ENCODE peak calls at places on chromosomes 1 and 21, in ten cellular contexts. G is AG09309, B is stomach, Q is fibroblast of pulmonary artery, L is vagina, K is neural progenitor cell, O is uterus, I is Caco-2, Z is SK-N-MC, A is GM12865. R is an unnamed sample.

GRCh38 chr1:40794915-40795715 is 11.5 kb downstream of the KCNQ4 start:
- DNase-seq in I (no peak), G (no peak), B (no peak), O (no peak), K (no peak), Q (no peak), A (peak; percentile 52), L (no peak), Z (no peak), R (no peak)

GRCh38 chr1:33007190-33008050 is 29.3 kb downstream of the AK2 start:
- DNase-seq in L (no peak), Z (no peak), K (peak; percentile 44), B (peak; percentile 56), A (peak; percentile 41), G (peak; percentile 79), I (peak; percentile 53), Q (peak; percentile 92), O (peak; percentile 28), R (no peak)

GRCh38 chr1:19812875-19813650 is 2.0 kb downstream of the RNF186 start:
- DNase-seq in B (no peak), G (peak; percentile 32), Q (peak; percentile 13), I (no peak), L (no peak), O (peak; percentile 27), K (no peak), Z (no peak), A (no peak), R (peak; percentile 45)

GRCh38 chr1:234743866-234744581 is 134.0 kb upstream of the IRF2BP2 start:
- DNase-seq in Q (peak; percentile 68), K (peak; percentile 90), B (no peak), Z (no peak), A (no peak), O (peak; percentile 39), I (no peak), G (no peak), L (no peak), R (no peak)

GRCh38 chr1:7679873-7680790 is 91.0 kb upstream of the VAMP3 start:
- DNase-seq in Z (no peak), L (no peak), O (peak; percentile 53), G (no peak), A (peak; percentile 23), K (peak; percentile 67), I (peak; percentile 57), B (peak; percentile 45), Q (peak; percentile 27), R (peak; percentile 54)

GRCh38 chr1:37175666-37176215 is 141.4 kb upstream of the GRIK3 start:
- DNase-seq in B (no peak), K (no peak), O (no peak), A (no peak), Z (no peak), I (no peak), Q (no peak), G (no peak), L (no peak), R (no peak)

GRCh38 chr1:215488850-215489249 is 78.3 kb upstream of the KCTD3 start:
- DNase-seq in B (no peak), Q (no peak), L (no peak), I (no peak), Z (no peak), A (no peak), G (no peak), K (no peak), O (no peak), R (no peak)

GRCh38 chr1:225899044-225899925 is 10.3 kb upstream of the LEFTY1 start:
- DNase-seq in Q (no peak), L (no peak), O (no peak), I (no peak), B (no peak), K (peak; percentile 50), Z (no peak), A (no peak), G (no peak), R (no peak)

GRCh38 chr1:185681034-185681633 is 53.1 kb upstream of the HMCN1 start:
- DNase-seq in G (no peak), Q (peak; percentile 67), B (no peak), K (peak; percentile 69), I (peak; percentile 59), L (no peak), Z (no peak), O (no peak), A (peak; percentile 60), R (no peak)

GRCh38 chr1:35589516-35590427 is 16.7 kb downstream of the TFAP2E start:
- DNase-seq in L (peak; percentile 52), Z (no peak), G (no peak), K (no peak), I (no peak), Q (no peak), O (no peak), A (no peak), B (no peak), R (no peak)

GRCh38 chr1:173717238-173717637 is 2.5 kb downstream of the KLHL20 start:
- DNase-seq in A (no peak), O (no peak), L (no peak), G (no peak), Q (no peak), I (no peak), B (no peak), Z (no peak), K (no peak), R (no peak)

GRCh38 chr1:208093754-208094719 is 150.1 kb downstream of the PLXNA2 start:
- DNase-seq in G (no peak), O (peak; percentile 47), I (peak; percentile 77), K (peak; percentile 92), B (peak; percentile 66), L (no peak), Q (peak; percentile 79), Z (no peak), A (peak; percentile 62), R (peak; percentile 61)

GRCh38 chr1:28173151-28173979 is 3.1 kb downstream of the PTAFR start:
- DNase-seq in Q (peak; percentile 49), B (no peak), A (no peak), G (no peak), I (no peak), L (no peak), K (no peak), O (no peak), Z (no peak), R (no peak)

GRCh38 chr1:111955755-111956154 is 33.7 kb downstream of the KCND3 start:
- DNase-seq in A (no peak), B (no peak), Z (no peak), Q (peak; percentile 2), I (no peak), K (no peak), L (no peak), O (no peak), G (no peak), R (no peak)

GRCh38 chr1:155942578-155943141 is 1.2 kb downstream of the RXFP4 start:
- DNase-seq in A (no peak), B (no peak), K (no peak), O (no peak), Z (no peak), I (no peak), G (no peak), L (no peak), Q (no peak), R (no peak)
- H3K4me3 ChIP-seq in A (no peak overlapping the region), B (no peak overlapping the region), K (no peak overlapping the region), O (no peak overlapping the region), Z (no peak overlapping the region), I (no peak overlapping the region), G (no peak overlapping the region), L (no peak overlapping the region), Q (no peak overlapping the region), R (no peak overlapping the region)

DNA sequence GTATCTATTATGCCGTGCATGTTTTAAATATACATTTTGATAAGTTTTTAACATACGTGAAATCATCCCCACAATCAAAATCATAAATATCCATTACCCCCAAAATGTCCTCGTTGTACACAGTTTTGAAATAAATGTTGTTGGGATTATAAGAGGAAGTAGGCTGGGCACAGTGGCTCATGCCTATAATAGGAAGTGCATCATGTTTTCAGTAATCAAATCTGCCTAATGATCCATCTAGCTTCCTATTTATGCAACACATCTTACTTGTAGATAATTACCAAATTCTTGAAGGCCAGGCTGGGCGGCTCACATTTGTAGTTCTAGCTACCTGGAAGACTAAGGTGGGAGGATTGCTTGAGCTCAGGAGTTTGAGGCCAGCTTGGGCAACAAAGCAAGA is 15.0 kb upstream of the IFNGR2 start:
- DNase-seq in I (no peak), O (no peak), G (no peak), K (no peak), A (no peak), Z (no peak), Q (no peak), B (no peak), L (no peak), R (no peak)
- H3K4me3 ChIP-seq in I (no peak overlapping the region), O (no peak overlapping the region), G (no peak overlapping the region), K (no peak overlapping the region), A (no peak overlapping the region), Z (no peak overlapping the region), Q (no peak overlapping the region), B (no peak overlapping the region), L (no peak overlapping the region), R (no peak overlapping the region)

GRCh38 chr1:1024421-1025415 is 4.8 kb downstream of the AGRN start:
- DNase-seq in B (peak; percentile 76), I (peak; percentile 87), K (peak; percentile 79), L (no peak), O (no peak), G (no peak), Q (peak; percentile 21), A (no peak), Z (no peak), R (peak; percentile 60)
- H3K4me3 ChIP-seq in B (peak overlapping the region; percentile 29), I (no peak overlapping the region), K (no peak overlapping the region), L (no peak overlapping the region), O (no peak overlapping the region), G (no peak overlapping the region), Q (no peak overlapping the region), A (no peak overlapping the region), Z (no peak overlapping the region), R (no peak overlapping the region)

DNA sequence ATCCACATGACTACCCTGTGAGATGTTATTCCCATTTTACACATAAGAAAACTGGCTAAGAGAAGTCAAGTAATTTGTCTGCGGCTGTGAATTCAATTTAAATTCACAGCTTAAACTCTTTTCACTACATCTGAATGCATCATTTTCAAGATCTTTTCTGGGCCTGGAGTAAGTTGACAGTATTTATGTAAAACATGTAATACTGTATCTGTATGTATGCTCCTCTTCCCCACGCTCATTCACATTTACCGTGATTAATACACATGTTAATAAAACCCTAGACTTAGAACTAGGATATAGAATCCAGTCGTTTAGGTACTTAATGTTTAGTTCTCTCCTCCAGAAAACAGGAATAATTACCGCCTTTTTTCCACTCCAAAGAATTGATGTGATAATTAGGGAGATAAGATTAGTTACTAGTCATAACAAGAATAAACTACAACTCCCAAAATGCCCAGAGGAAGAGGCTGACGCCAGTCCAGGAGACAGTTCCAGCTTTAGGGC is 442 bp upstream of the PPP1R12B start:
- DNase-seq in A (no peak), Z (no peak), K (no peak), B (no peak), Q (no peak), G (no peak), I (no peak), O (no peak), L (no peak), R (no peak)
- H3K4me3 ChIP-seq in A (peak overlapping the region; percentile 35), Z (peak overlapping the region; percentile 89), K (no peak overlapping the region), B (peak overlapping the region; percentile 99), Q (no peak overlapping the region), G (no peak overlapping the region), I (no peak overlapping the region), O (no peak overlapping the region), L (no peak overlapping the region), R (no peak overlapping the region)